ENCODE peak calls at places on chromosomes 6 and 20, in four cellular contexts. One of them, this sample, is unnamed. For H3K4me1, the result is how much of the 10 kb centered on the place peaks cover.

GRCh38 chr6:71967436-71967835 is 81.1 kb downstream of the RIMS1 start:
- DNase-seq in lung: no peak
- DNase-seq in psoas muscle: no peak
- DNase-seq in tibial artery: no peak
- DNase-seq in this sample: no peak

GRCh38 chr6:1625926-1626413 is 16.3 kb downstream of the FOXC1 start:
- DNase-seq in lung: no peak
- DNase-seq in psoas muscle: no peak
- DNase-seq in tibial artery: no peak
- DNase-seq in this sample: peak

GRCh38 chr6:133547136-133547535 is 306.0 kb downstream of the EYA4 start:
- DNase-seq in lung: no peak
- DNase-seq in psoas muscle: no peak
- DNase-seq in tibial artery: no peak
- DNase-seq in this sample: no peak

GRCh38 chr20:44582321-44583025 is at the start of gene PKIG:
- DNase-seq in lung: no peak
- DNase-seq in psoas muscle: peak
- DNase-seq in tibial artery: peak
- DNase-seq in this sample: no peak

GRCh38 chr6:162722633-162723032 is 4.9 kb downstream of the PRKN start:
- DNase-seq in lung: no peak
- DNase-seq in psoas muscle: no peak
- DNase-seq in tibial artery: no peak
- DNase-seq in this sample: no peak

GRCh38 chr6:76584121-76584520 is 511.7 kb upstream of the IMPG1 start:
- DNase-seq in lung: no peak
- DNase-seq in psoas muscle: no peak
- DNase-seq in tibial artery: no peak
- DNase-seq in this sample: no peak

GRCh38 chr20:22501034-22501433 is 83.3 kb downstream of the FOXA2 start:
- DNase-seq in lung: no peak
- DNase-seq in psoas muscle: no peak
- DNase-seq in tibial artery: no peak
- DNase-seq in this sample: no peak

GRCh38 chr6:168873266-168873665 is 380.4 kb downstream of the THBS2 start:
- DNase-seq in lung: no peak
- DNase-seq in psoas muscle: no peak
- DNase-seq in tibial artery: no peak
- DNase-seq in this sample: no peak

GRCh38 chr6:131024565-131024964 is 38.5 kb downstream of the EPB41L2 start:
- DNase-seq in lung: no peak
- DNase-seq in psoas muscle: no peak
- DNase-seq in tibial artery: no peak
- DNase-seq in this sample: no peak

GRCh38 chr6:129115491-129115890 is 232.6 kb downstream of the LAMA2 start:
- DNase-seq in lung: no peak
- DNase-seq in psoas muscle: no peak
- DNase-seq in tibial artery: no peak
- DNase-seq in this sample: no peak

GRCh38 chr6:127121637-127121960 is 3.1 kb downstream of the RSPO3 start:
- DNase-seq in lung: no peak
- DNase-seq in psoas muscle: no peak
- DNase-seq in tibial artery: no peak
- DNase-seq in this sample: no peak

GRCh38 chr20:14879020-14879697 is 541.7 kb upstream of the FLRT3 start:
- DNase-seq in lung: no peak
- DNase-seq in psoas muscle: no peak
- DNase-seq in tibial artery: no peak
- DNase-seq in this sample: no peak

GRCh38 chr20:33859157-33859695 is 48.1 kb downstream of the CHMP4B start:
- DNase-seq in lung: no peak
- DNase-seq in psoas muscle: peak
- DNase-seq in tibial artery: no peak
- DNase-seq in this sample: peak

GRCh38 chr20:61982951-61983315 is 82.7 kb downstream of the TAF4 start:
- DNase-seq in lung: no peak
- DNase-seq in psoas muscle: no peak
- DNase-seq in tibial artery: no peak
- DNase-seq in this sample: no peak

GRCh38 chr6:93040375-93040774 is 379.0 kb downstream of the EPHA7 start:
- DNase-seq in lung: no peak
- DNase-seq in psoas muscle: no peak
- DNase-seq in tibial artery: no peak
- DNase-seq in this sample: no peak

GRCh38 chr6:126657556-126658129 is 317.7 kb downstream of the CENPW start:
- DNase-seq in lung: no peak
- DNase-seq in psoas muscle: no peak
- DNase-seq in tibial artery: no peak
- DNase-seq in this sample: no peak

GRCh38 chr6:168190646-168191443 is 111.8 kb upstream of the FRMD1 start:
- DNase-seq in lung: no peak
- DNase-seq in psoas muscle: no peak
- DNase-seq in tibial artery: peak
- DNase-seq in this sample: peak

GRCh38 chr20:43987531-43987930 is 72.9 kb downstream of the TOX2 start:
- DNase-seq in lung: no peak
- DNase-seq in psoas muscle: no peak
- DNase-seq in tibial artery: no peak
- DNase-seq in this sample: no peak

GRCh38 chr6:163531122-163531521 is 116.6 kb downstream of the QKI start:
- DNase-seq in lung: no peak
- DNase-seq in psoas muscle: no peak
- DNase-seq in tibial artery: no peak
- DNase-seq in this sample: no peak

GRCh38 chr6:33737267-33738026 is 9.3 kb downstream of the IP6K3 start:
- DNase-seq in lung: no peak
- DNase-seq in psoas muscle: peak
- DNase-seq in tibial artery: no peak
- DNase-seq in this sample: no peak

GRCh38 chr6:33732385-33732784 is 14.3 kb downstream of the IP6K3 start:
- DNase-seq in lung: no peak
- DNase-seq in psoas muscle: peak
- DNase-seq in tibial artery: no peak
- DNase-seq in this sample: no peak

GRCh38 chr6:33732819-33733218 is 13.9 kb downstream of the IP6K3 start:
- DNase-seq in lung: no peak
- DNase-seq in psoas muscle: peak
- DNase-seq in tibial artery: no peak
- DNase-seq in this sample: no peak

GRCh38 chr6:33733294-33734007 is 13.3 kb downstream of the IP6K3 start:
- DNase-seq in lung: no peak
- DNase-seq in psoas muscle: peak
- DNase-seq in tibial artery: no peak
- DNase-seq in this sample: no peak

GRCh38 chr6:33735201-33735600 is 11.5 kb downstream of the IP6K3 start:
- DNase-seq in lung: no peak
- DNase-seq in psoas muscle: peak
- DNase-seq in tibial artery: no peak
- DNase-seq in this sample: no peak
- H3K4me1 ChIP-seq in lung: under half
- H3K4me1 ChIP-seq in psoas muscle: half or more
- H3K4me1 ChIP-seq in tibial artery: under half
- H3K4me1 ChIP-seq in this sample: under half

GRCh38 chr6:104953410-104953953 is 3.4 kb upstream of the LIN28B start:
- DNase-seq in lung: no peak
- DNase-seq in psoas muscle: no peak
- DNase-seq in tibial artery: no peak
- DNase-seq in this sample: no peak

GRCh38 chr6:104952911-104953409 is 3.9 kb upstream of the LIN28B start:
- DNase-seq in lung: no peak
- DNase-seq in psoas muscle: no peak
- DNase-seq in tibial artery: no peak
- DNase-seq in this sample: no peak

GRCh38 chr6:104955491-104955890 is 1.4 kb upstream of the LIN28B start:
- DNase-seq in lung: no peak
- DNase-seq in psoas muscle: no peak
- DNase-seq in tibial artery: no peak
- DNase-seq in this sample: no peak

GRCh38 chr6:104955927-104956662 is 812 bp upstream of the LIN28B start:
- DNase-seq in lung: no peak
- DNase-seq in psoas muscle: no peak
- DNase-seq in tibial artery: no peak
- DNase-seq in this sample: no peak

GRCh38 chr6:104954091-104954797 is 2.7 kb upstream of the LIN28B start:
- DNase-seq in lung: no peak
- DNase-seq in psoas muscle: no peak
- DNase-seq in tibial artery: no peak
- DNase-seq in this sample: no peak
- H3K4me1 ChIP-seq in lung: under half
- H3K4me1 ChIP-seq in psoas muscle: under half
- H3K4me1 ChIP-seq in tibial artery: under half
- H3K4me1 ChIP-seq in this sample: under half

DNA sequence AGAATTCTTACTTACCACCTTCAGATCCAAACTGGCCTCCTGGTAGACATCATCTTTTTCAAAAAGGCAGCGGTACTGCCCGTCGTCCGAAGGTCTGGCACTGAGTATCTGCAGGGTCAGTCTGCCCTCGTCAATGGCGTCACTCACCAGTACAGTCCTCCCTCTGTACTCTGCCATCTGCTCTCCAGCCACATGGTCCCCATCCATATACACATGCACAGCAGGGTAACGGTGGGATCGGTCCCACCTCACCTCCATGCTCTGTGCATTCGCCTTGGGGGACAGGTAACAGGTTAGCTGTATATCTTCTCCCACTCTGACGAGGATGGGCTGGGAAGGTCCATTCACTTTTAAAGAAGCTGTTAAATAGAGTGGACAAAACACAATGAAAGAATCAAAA is 11.0 kb downstream of the BTNL2 start:
- DNase-seq in lung: no peak
- DNase-seq in psoas muscle: no peak
- DNase-seq in tibial artery: no peak
- DNase-seq in this sample: no peak
- H3K4me1 ChIP-seq in lung: under half
- H3K4me1 ChIP-seq in psoas muscle: under half
- H3K4me1 ChIP-seq in tibial artery: under half
- H3K4me1 ChIP-seq in this sample: under half

GRCh38 chr6:4932506-4932903 is 71.3 kb downstream of the RPP40 start:
- DNase-seq in lung: no peak
- DNase-seq in psoas muscle: no peak
- DNase-seq in tibial artery: no peak
- DNase-seq in this sample: no peak
- H3K4me1 ChIP-seq in lung: under half
- H3K4me1 ChIP-seq in psoas muscle: under half
- H3K4me1 ChIP-seq in tibial artery: under half
- H3K4me1 ChIP-seq in this sample: under half